ENCODE peak calls at places on chromosomes 3 and 15, in ten cellular contexts. C, I, S, X, U, Z, R, O, Q and A are unnamed samples.

GRCh38 chr3:50582083-50582482 is 12.8 kb downstream of the HEMK1 start:
- DNase-seq in S (no peak), C (no peak), U (no peak), Q (no peak), R (no peak), O (no peak), Z (no peak), X (no peak), I (no peak), A (no peak)

GRCh38 chr3:57757642-57758297 is 1.7 kb downstream of the SLMAP start:
- DNase-seq in R (no peak), Q (no peak), Z (no peak), X (peak), I (peak), C (no peak), O (no peak), S (no peak), U (peak), A (peak)

GRCh38 chr15:95556866-95557225 is 773.7 kb upstream of the NR2F2 start:
- DNase-seq in X (peak), S (no peak), C (peak), O (no peak), U (peak), I (peak), R (no peak), Q (peak), Z (peak), A (no peak)

GRCh38 chr3:193987186-193987585 is 148.8 kb upstream of the HES1 start:
- DNase-seq in Q (no peak), I (no peak), U (no peak), S (no peak), X (no peak), R (no peak), C (no peak), O (no peak), Z (no peak), A (no peak)

GRCh38 chr3:57787867-57788623 is 31.9 kb downstream of the SLMAP start:
- DNase-seq in X (peak), Z (no peak), C (no peak), O (peak), U (no peak), R (no peak), I (peak), Q (peak), S (no peak), A (no peak)

GRCh38 chr15:55695432-55695831 is 47.5 kb downstream of the PRTG start:
- DNase-seq in Z (no peak), O (no peak), R (no peak), U (no peak), X (peak), S (no peak), Q (no peak), C (no peak), I (no peak), A (no peak)

GRCh38 chr3:14375192-14375591 is 27.2 kb upstream of the SLC6A6 start:
- DNase-seq in I (no peak), O (no peak), Z (no peak), S (no peak), R (no peak), U (no peak), C (no peak), X (no peak), Q (no peak), A (no peak)

GRCh38 chr3:177358968-177359600 is 161.8 kb upstream of the TBL1XR1 start:
- DNase-seq in Q (peak), X (peak), C (peak), O (no peak), R (peak), I (no peak), U (peak), S (peak), Z (peak), A (peak)

GRCh38 chr15:66080791-66081475 is 172.6 kb downstream of the MEGF11 start:
- DNase-seq in Z (no peak), U (peak), I (peak), R (peak), Q (peak), O (no peak), X (peak), S (no peak), C (no peak), A (peak)

GRCh38 chr3:30448946-30449686 is 157.3 kb upstream of the TGFBR2 start:
- DNase-seq in S (no peak), U (no peak), X (no peak), R (no peak), O (no peak), C (no peak), I (no peak), Q (no peak), Z (no peak), A (no peak)

GRCh38 chr3:132822837-132823236 is 100.6 kb upstream of the NPHP3 start:
- DNase-seq in Q (no peak), R (no peak), X (no peak), C (no peak), Z (no peak), O (no peak), I (no peak), S (no peak), U (no peak), A (no peak)

GRCh38 chr3:115792206-115792955 is 169.1 kb downstream of the GAP43 start:
- DNase-seq in S (no peak), X (peak), Q (peak), C (no peak), R (peak), O (no peak), Z (no peak), U (no peak), I (no peak), A (peak)

GRCh38 chr15:33701304-33701696 is 267.0 kb upstream of the CHRM5 start:
- DNase-seq in O (no peak), U (peak), I (peak), R (no peak), C (no peak), X (no peak), Q (no peak), S (no peak), Z (no peak), A (peak)

GRCh38 chr3:105781871-105782270 is 86.9 kb downstream of the CBLB start:
- DNase-seq in O (no peak), S (no peak), X (peak), U (peak), Q (no peak), I (no peak), C (no peak), Z (no peak), R (no peak), A (no peak)

GRCh38 chr3:151299006-151299405 is 17.6 kb downstream of the GPR87 start:
- DNase-seq in Q (no peak), O (no peak), U (no peak), X (no peak), Z (no peak), R (no peak), I (no peak), S (no peak), C (no peak), A (no peak)

GRCh38 chr3:160129459-160130061 is 95.7 kb upstream of the C3orf80 start:
- DNase-seq in C (no peak), I (peak), O (no peak), Z (no peak), U (peak), S (no peak), Q (peak), X (peak), R (no peak), A (peak)

GRCh38 chr15:29126208-29126536 is 143.4 kb downstream of the NSMCE3 start:
- DNase-seq in Q (no peak), X (no peak), C (no peak), Z (no peak), I (no peak), U (no peak), S (peak), R (no peak), O (no peak), A (no peak)

GRCh38 chr3:127456471-127457093 is 134.0 kb downstream of the TPRA1 start:
- DNase-seq in R (peak), X (peak), I (peak), C (no peak), Q (peak), O (no peak), Z (no peak), U (peak), S (no peak), A (no peak)

GRCh38 chr3:147614210-147614609 is 205.0 kb downstream of the ZIC1 start:
- DNase-seq in X (no peak), R (no peak), U (no peak), Z (no peak), S (no peak), O (no peak), I (no peak), C (no peak), Q (no peak), A (no peak)

GRCh38 chr3:158791259-158791920 is 10.5 kb upstream of the MFSD1 start:
- DNase-seq in O (no peak), C (peak), U (peak), R (peak), S (no peak), Z (no peak), Q (peak), X (peak), I (peak), A (peak)

GRCh38 chr15:94230886-94231727 is at the start of gene MCTP2:
- DNase-seq in C (peak), U (peak), R (peak), S (peak), O (no peak), Q (no peak), I (peak), Z (peak), X (peak), A (peak)